ENCODE peak calls at places on chromosomes 13 and 19, in six cellular contexts. One of them, this sample, is unnamed.

GRCh38 chr19:10503002-10503789 is at the start of gene KEAP1:
- DNase-seq in fibroblast of the aortic adventitia: peak
- DNase-seq in H9: peak
- DNase-seq in cardiac muscle cell: peak
- DNase-seq in colonic mucosa: peak
- DNase-seq in heart left ventricle: peak
- DNase-seq in this sample: peak

GRCh38 chr13:33015791-33016323 is 366 bp upstream of the KL start:
- DNase-seq in colonic mucosa: peak
- DNase-seq in cardiac muscle cell: no peak
- DNase-seq in heart left ventricle: peak
- DNase-seq in H9: peak
- DNase-seq in fibroblast of the aortic adventitia: no peak
- DNase-seq in this sample: peak

GRCh38 chr13:110244096-110244830 is 62.7 kb downstream of the COL4A1 start:
- DNase-seq in heart left ventricle: no peak
- DNase-seq in fibroblast of the aortic adventitia: peak
- DNase-seq in cardiac muscle cell: no peak
- DNase-seq in H9: no peak
- DNase-seq in colonic mucosa: no peak
- DNase-seq in this sample: no peak

GRCh38 chr13:34300559-34300958 is 482.6 kb downstream of the RFC3 start:
- DNase-seq in cardiac muscle cell: no peak
- DNase-seq in H9: no peak
- DNase-seq in fibroblast of the aortic adventitia: no peak
- DNase-seq in colonic mucosa: no peak
- DNase-seq in heart left ventricle: no peak
- DNase-seq in this sample: no peak

GRCh38 chr13:20573186-20573585 is 6.2 kb downstream of the IFT88 start:
- DNase-seq in fibroblast of the aortic adventitia: no peak
- DNase-seq in H9: no peak
- DNase-seq in colonic mucosa: no peak
- DNase-seq in heart left ventricle: no peak
- DNase-seq in cardiac muscle cell: no peak
- DNase-seq in this sample: no peak

GRCh38 chr19:16739546-16739945 is 19.9 kb downstream of the NWD1 start:
- DNase-seq in heart left ventricle: no peak
- DNase-seq in fibroblast of the aortic adventitia: no peak
- DNase-seq in cardiac muscle cell: peak
- DNase-seq in colonic mucosa: no peak
- DNase-seq in H9: peak
- DNase-seq in this sample: no peak

GRCh38 chr13:49026851-49027250 is 51.1 kb downstream of the FNDC3A start:
- DNase-seq in heart left ventricle: no peak
- DNase-seq in colonic mucosa: no peak
- DNase-seq in fibroblast of the aortic adventitia: peak
- DNase-seq in cardiac muscle cell: no peak
- DNase-seq in H9: no peak
- DNase-seq in this sample: no peak

GRCh38 chr19:38975861-38976271 is 324 bp upstream of the FBXO17 start:
- DNase-seq in colonic mucosa: peak
- DNase-seq in fibroblast of the aortic adventitia: peak
- DNase-seq in cardiac muscle cell: peak
- DNase-seq in H9: peak
- DNase-seq in heart left ventricle: no peak
- DNase-seq in this sample: peak

GRCh38 chr13:29436291-29436690 is 159.2 kb downstream of the SLC7A1 start:
- DNase-seq in H9: no peak
- DNase-seq in heart left ventricle: no peak
- DNase-seq in colonic mucosa: no peak
- DNase-seq in cardiac muscle cell: peak
- DNase-seq in fibroblast of the aortic adventitia: peak
- DNase-seq in this sample: no peak

GRCh38 chr19:44258835-44259413 is 762 bp upstream of the ZNF233 start:
- DNase-seq in heart left ventricle: no peak
- DNase-seq in fibroblast of the aortic adventitia: no peak
- DNase-seq in H9: no peak
- DNase-seq in cardiac muscle cell: no peak
- DNase-seq in colonic mucosa: no peak
- DNase-seq in this sample: no peak

GRCh38 chr19:3175761-3176714 is 2.5 kb upstream of the S1PR4 start:
- DNase-seq in fibroblast of the aortic adventitia: peak
- DNase-seq in colonic mucosa: peak
- DNase-seq in H9: no peak
- DNase-seq in heart left ventricle: no peak
- DNase-seq in cardiac muscle cell: no peak
- DNase-seq in this sample: peak

GRCh38 chr19:46975918-46976782 is 43.5 kb upstream of the NPAS1 start:
- DNase-seq in H9: peak
- DNase-seq in fibroblast of the aortic adventitia: peak
- DNase-seq in colonic mucosa: peak
- DNase-seq in heart left ventricle: peak
- DNase-seq in cardiac muscle cell: peak
- DNase-seq in this sample: peak

GRCh38 chr13:74324338-74324737 is 190.1 kb upstream of the KLF12 start:
- DNase-seq in H9: no peak
- DNase-seq in fibroblast of the aortic adventitia: no peak
- DNase-seq in colonic mucosa: no peak
- DNase-seq in cardiac muscle cell: no peak
- DNase-seq in heart left ventricle: no peak
- DNase-seq in this sample: no peak

GRCh38 chr19:58519087-58519354 is 589 bp downstream of the ZBTB45 start:
- DNase-seq in H9: peak
- DNase-seq in fibroblast of the aortic adventitia: peak
- DNase-seq in heart left ventricle: peak
- DNase-seq in cardiac muscle cell: peak
- DNase-seq in colonic mucosa: peak
- DNase-seq in this sample: peak

GRCh38 chr13:47826481-47826880 is 174.6 kb downstream of the SUCLA2 start:
- DNase-seq in colonic mucosa: no peak
- DNase-seq in fibroblast of the aortic adventitia: peak
- DNase-seq in cardiac muscle cell: peak
- DNase-seq in heart left ventricle: no peak
- DNase-seq in H9: no peak
- DNase-seq in this sample: no peak

GRCh38 chr13:29543230-29544215 is 52.0 kb downstream of the SLC7A1 start:
- DNase-seq in colonic mucosa: peak
- DNase-seq in H9: peak
- DNase-seq in heart left ventricle: no peak
- DNase-seq in cardiac muscle cell: peak
- DNase-seq in fibroblast of the aortic adventitia: no peak
- DNase-seq in this sample: peak

GRCh38 chr19:33192010-33192409 is 2.1 kb upstream of the LRP3 start:
- DNase-seq in colonic mucosa: no peak
- DNase-seq in cardiac muscle cell: no peak
- DNase-seq in heart left ventricle: no peak
- DNase-seq in H9: no peak
- DNase-seq in fibroblast of the aortic adventitia: no peak
- DNase-seq in this sample: no peak

GRCh38 chr19:48955308-48955958 is 758 bp downstream of the BAX start:
- DNase-seq in colonic mucosa: peak
- DNase-seq in H9: no peak
- DNase-seq in fibroblast of the aortic adventitia: no peak
- DNase-seq in cardiac muscle cell: no peak
- DNase-seq in heart left ventricle: no peak
- DNase-seq in this sample: no peak
- TF ChIP-seq CTCF in colonic mucosa: no peak
- TF ChIP-seq CTCF in H9: no peak
- TF ChIP-seq CTCF in fibroblast of the aortic adventitia: no peak
- TF ChIP-seq CTCF in cardiac muscle cell: no peak
- TF ChIP-seq CTCF in heart left ventricle: no peak
- TF ChIP-seq CTCF in this sample: no peak

DNA sequence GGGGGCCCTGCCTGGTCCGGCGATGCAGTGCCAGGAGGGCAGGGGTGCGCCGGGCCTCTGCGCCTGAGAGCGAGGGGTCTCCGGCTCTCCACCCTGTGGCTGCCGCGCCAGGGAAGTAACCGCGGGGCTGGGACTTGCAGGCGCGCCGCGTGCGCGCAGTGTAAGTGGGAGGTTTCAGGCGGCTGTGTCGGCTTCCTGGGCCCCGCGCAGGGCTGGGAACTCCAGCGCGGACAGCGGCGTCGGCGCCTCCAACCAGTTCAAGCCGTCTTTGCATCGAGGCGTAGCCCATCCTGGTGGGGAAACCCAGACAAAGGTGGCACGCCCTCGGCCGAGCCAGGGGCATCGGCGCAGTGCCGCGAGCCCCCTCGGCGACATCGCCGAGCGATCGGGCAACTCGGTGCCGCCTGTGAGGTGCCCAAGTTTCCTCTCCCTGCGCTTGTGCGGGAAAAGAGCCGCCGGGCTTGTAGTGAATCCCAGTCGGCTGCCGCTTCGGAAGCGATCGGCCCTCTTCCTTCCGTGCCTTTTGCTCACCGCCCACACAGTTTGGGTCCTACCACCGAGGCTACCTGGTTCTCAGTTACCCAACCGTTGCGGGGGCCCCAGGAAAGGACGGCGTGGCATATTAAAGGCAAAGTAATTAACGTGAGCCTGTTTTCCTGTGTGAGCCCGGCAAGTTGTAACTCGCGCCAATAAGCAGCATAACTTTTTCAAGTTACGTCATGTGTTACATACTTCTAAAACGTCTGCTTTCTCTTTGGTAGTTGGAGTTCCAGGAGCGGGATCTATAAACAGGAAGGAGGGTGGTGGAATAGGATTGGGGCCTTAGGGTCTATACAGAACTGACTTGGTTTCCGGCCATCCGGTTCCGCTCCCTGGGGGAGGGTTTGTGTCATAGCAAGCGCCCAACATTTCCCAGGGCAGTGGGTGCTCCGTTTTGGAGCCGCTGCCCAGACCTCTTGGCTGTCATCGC is 1.2 kb downstream of the LRCH1 start:
- DNase-seq in cardiac muscle cell: peak
- DNase-seq in fibroblast of the aortic adventitia: peak
- DNase-seq in colonic mucosa: peak
- DNase-seq in heart left ventricle: peak
- DNase-seq in H9: peak
- DNase-seq in this sample: peak
- TF ChIP-seq CTCF in cardiac muscle cell: peak
- TF ChIP-seq CTCF in fibroblast of the aortic adventitia: peak
- TF ChIP-seq CTCF in colonic mucosa: no peak
- TF ChIP-seq CTCF in heart left ventricle: no peak
- TF ChIP-seq CTCF in H9: peak
- TF ChIP-seq CTCF in this sample: no peak

GRCh38 chr13:50195045-50195444 is 179.8 kb downstream of the KCNRG start:
- DNase-seq in heart left ventricle: no peak
- DNase-seq in fibroblast of the aortic adventitia: no peak
- DNase-seq in colonic mucosa: no peak
- DNase-seq in cardiac muscle cell: no peak
- DNase-seq in H9: no peak
- DNase-seq in this sample: no peak

GRCh38 chr13:50188696-50189095 is 173.5 kb downstream of the KCNRG start:
- DNase-seq in fibroblast of the aortic adventitia: no peak
- DNase-seq in heart left ventricle: no peak
- DNase-seq in cardiac muscle cell: no peak
- DNase-seq in H9: no peak
- DNase-seq in colonic mucosa: no peak
- DNase-seq in this sample: no peak

GRCh38 chr13:50191004-50191403 is 175.8 kb downstream of the KCNRG start:
- DNase-seq in cardiac muscle cell: no peak
- DNase-seq in H9: no peak
- DNase-seq in heart left ventricle: no peak
- DNase-seq in colonic mucosa: no peak
- DNase-seq in fibroblast of the aortic adventitia: no peak
- DNase-seq in this sample: no peak

GRCh38 chr13:50189450-50189849 is 174.2 kb downstream of the KCNRG start:
- DNase-seq in H9: no peak
- DNase-seq in fibroblast of the aortic adventitia: no peak
- DNase-seq in heart left ventricle: no peak
- DNase-seq in colonic mucosa: no peak
- DNase-seq in cardiac muscle cell: no peak
- DNase-seq in this sample: no peak

GRCh38 chr13:50192272-50192813 is 177.1 kb downstream of the KCNRG start:
- DNase-seq in fibroblast of the aortic adventitia: no peak
- DNase-seq in heart left ventricle: no peak
- DNase-seq in cardiac muscle cell: no peak
- DNase-seq in H9: no peak
- DNase-seq in colonic mucosa: no peak
- DNase-seq in this sample: no peak
- TF ChIP-seq CTCF in fibroblast of the aortic adventitia: no peak
- TF ChIP-seq CTCF in heart left ventricle: no peak
- TF ChIP-seq CTCF in cardiac muscle cell: no peak
- TF ChIP-seq CTCF in H9: no peak
- TF ChIP-seq CTCF in colonic mucosa: no peak
- TF ChIP-seq CTCF in this sample: no peak

GRCh38 chr13:111359237-111359915 is 38.9 kb downstream of the TEX29 start:
- DNase-seq in H9: peak
- DNase-seq in colonic mucosa: no peak
- DNase-seq in heart left ventricle: no peak
- DNase-seq in fibroblast of the aortic adventitia: no peak
- DNase-seq in cardiac muscle cell: no peak
- DNase-seq in this sample: no peak
- TF ChIP-seq CTCF in H9: peak
- TF ChIP-seq CTCF in colonic mucosa: no peak
- TF ChIP-seq CTCF in heart left ventricle: no peak
- TF ChIP-seq CTCF in fibroblast of the aortic adventitia: no peak
- TF ChIP-seq CTCF in cardiac muscle cell: no peak
- TF ChIP-seq CTCF in this sample: no peak

GRCh38 chr19:18322318-18322758 is 538 bp downstream of the LSM4 start:
- DNase-seq in fibroblast of the aortic adventitia: peak
- DNase-seq in H9: no peak
- DNase-seq in cardiac muscle cell: peak
- DNase-seq in colonic mucosa: peak
- DNase-seq in heart left ventricle: peak
- DNase-seq in this sample: peak

GRCh38 chr19:18320865-18321728 is 1.8 kb downstream of the LSM4 start:
- DNase-seq in colonic mucosa: peak
- DNase-seq in fibroblast of the aortic adventitia: no peak
- DNase-seq in heart left ventricle: peak
- DNase-seq in cardiac muscle cell: no peak
- DNase-seq in H9: no peak
- DNase-seq in this sample: no peak

GRCh38 chr19:18319591-18320135 is 3.2 kb downstream of the LSM4 start:
- DNase-seq in fibroblast of the aortic adventitia: no peak
- DNase-seq in colonic mucosa: peak
- DNase-seq in H9: no peak
- DNase-seq in cardiac muscle cell: no peak
- DNase-seq in heart left ventricle: no peak
- DNase-seq in this sample: no peak

GRCh38 chr19:18321729-18322091 is 1.2 kb downstream of the LSM4 start:
- DNase-seq in fibroblast of the aortic adventitia: peak
- DNase-seq in cardiac muscle cell: peak
- DNase-seq in colonic mucosa: no peak
- DNase-seq in H9: no peak
- DNase-seq in heart left ventricle: no peak
- DNase-seq in this sample: no peak

GRCh38 chr19:18322759-18323460 is at the start of gene LSM4:
- DNase-seq in colonic mucosa: peak
- DNase-seq in H9: peak
- DNase-seq in fibroblast of the aortic adventitia: peak
- DNase-seq in heart left ventricle: peak
- DNase-seq in cardiac muscle cell: peak
- DNase-seq in this sample: peak
- TF ChIP-seq CTCF in colonic mucosa: no peak
- TF ChIP-seq CTCF in H9: peak
- TF ChIP-seq CTCF in fibroblast of the aortic adventitia: peak
- TF ChIP-seq CTCF in heart left ventricle: no peak
- TF ChIP-seq CTCF in cardiac muscle cell: no peak
- TF ChIP-seq CTCF in this sample: no peak

This sample was measured in Calu3.